ENCODE peak calls at places on chromosomes 11 and 22, in six cellular contexts. V, M, K, F, B and Z are unnamed samples.

GRCh38 chr11:124278261-124278660 is 22.1 kb downstream of the OR8G5 start:
- DNase-seq in M (no peak), B (peak; percentile 27), V (no peak), K (no peak), F (no peak), Z (no peak)

GRCh38 chr11:131618203-131618602 is 247.8 kb downstream of the NTM start:
- DNase-seq in B (no peak), F (no peak), M (no peak), V (no peak), K (no peak), Z (no peak)

GRCh38 chr11:12693485-12694181 is 19.4 kb downstream of the TEAD1 start:
- DNase-seq in B (peak; percentile 99), V (no peak), K (peak; percentile 85), F (peak; percentile 64), M (no peak), Z (no peak)

GRCh38 chr11:8328848-8329330 is 65.2 kb upstream of the LMO1 start:
- DNase-seq in V (peak; percentile 47), F (peak; percentile 58), K (peak; percentile 84), M (peak; percentile 77), B (peak; percentile 96), Z (peak; percentile 83)

GRCh38 chr11:19869466-19869865 is 156.8 kb downstream of the NAV2 start:
- DNase-seq in M (no peak), B (no peak), K (no peak), V (no peak), F (peak; percentile 61), Z (no peak)

GRCh38 chr11:72696866-72697428 is 22.7 kb upstream of the PDE2A start:
- DNase-seq in K (no peak), M (no peak), B (peak; percentile 41), V (no peak), F (no peak), Z (no peak)

GRCh38 chr22:39130892-39131855 is 21.3 kb downstream of the CBX7 start:
- DNase-seq in V (no peak), B (no peak), M (no peak), F (no peak), K (no peak), Z (no peak)

GRCh38 chr11:113265343-113265742 is 49.0 kb upstream of the TTC12 start:
- DNase-seq in V (no peak), M (no peak), B (no peak), F (no peak), K (no peak), Z (no peak)

GRCh38 chr11:32713496-32713895 is 81.0 kb downstream of the CCDC73 start:
- DNase-seq in M (no peak), F (no peak), K (no peak), B (peak; percentile 49), V (peak; percentile 1), Z (no peak)

GRCh38 chr22:42418811-42419243 is 13.4 kb downstream of the NFAM1 start:
- DNase-seq in B (no peak), V (no peak), K (no peak), F (no peak), M (no peak), Z (no peak)

GRCh38 chr11:65968600-65969482 is 7.3 kb downstream of the SART1 start:
- DNase-seq in M (no peak), K (no peak), V (no peak), B (no peak), F (no peak), Z (no peak)

GRCh38 chr11:76236092-76237026 is 30.1 kb upstream of the WNT11 start:
- DNase-seq in V (no peak), F (peak; percentile 17), M (peak; percentile 59), K (no peak), B (peak; percentile 75), Z (peak; percentile 62)

GRCh38 chr11:96388891-96389603 is 665 bp downstream of the CCDC82 start:
- DNase-seq in M (no peak), V (no peak), K (peak; percentile 51), F (peak; percentile 55), B (peak; percentile 75), Z (peak; percentile 37)

GRCh38 chr11:68677432-68677831 is 6.9 kb upstream of the GAL start:
- DNase-seq in F (no peak), B (peak; percentile 91), V (no peak), K (no peak), M (no peak), Z (no peak)

GRCh38 chr11:41461057-41461681 is 1.7 kb upstream of the LRRC4C start:
- DNase-seq in V (no peak), K (no peak), M (no peak), F (no peak), B (peak; percentile 5), Z (no peak)

GRCh38 chr22:28442264-28442950 is 237.2 kb downstream of the TTC28 start:
- DNase-seq in F (no peak), V (peak; percentile 48), K (no peak), B (peak; percentile 79), M (peak; percentile 75), Z (peak; percentile 78)

GRCh38 chr11:45233121-45233803 is 52.9 kb downstream of the SYT13 start:
- DNase-seq in M (peak; percentile 61), B (peak; percentile 58), V (no peak), K (no peak), F (no peak), Z (peak; percentile 91)

GRCh38 chr11:35563413-35564245 is 38.2 kb upstream of the PAMR1 start:
- DNase-seq in M (no peak), B (no peak), K (no peak), V (no peak), F (no peak), Z (no peak)

GRCh38 chr11:2666828-2667570 is 32.8 kb downstream of the KCNQ1OT1 start:
- DNase-seq in V (no peak), M (peak; percentile 6), K (no peak), F (no peak), B (no peak), Z (no peak)

GRCh38 chr22:23067023-23067650 is 3.2 kb upstream of the GNAZ start:
- DNase-seq in V (no peak), K (no peak), B (no peak), F (no peak), M (peak; percentile 9), Z (no peak)

GRCh38 chr22:26921726-26922125 is 264.3 kb downstream of the MIAT start:
- DNase-seq in B (no peak), K (no peak), M (no peak), V (no peak), F (no peak), Z (no peak)

GRCh38 chr11:6734616-6735015 is 37.2 kb downstream of the OR2AG2 start:
- DNase-seq in K (no peak), F (no peak), B (no peak), V (no peak), M (no peak), Z (no peak)

GRCh38 chr22:42343136-42343484 is 72.7 kb upstream of the TCF20 start:
- DNase-seq in K (no peak), M (no peak), V (no peak), B (no peak), F (no peak), Z (peak; percentile 42)

GRCh38 chr11:134069996-134070845 is 1.3 kb downstream of the JAM3 start:
- DNase-seq in M (no peak), F (no peak), B (no peak), V (no peak), K (no peak), Z (no peak)

GRCh38 chr11:93251922-93252321 is 54.1 kb upstream of the SLC36A4 start:
- DNase-seq in V (no peak), B (no peak), M (no peak), K (no peak), F (no peak), Z (no peak)

GRCh38 chr11:78208257-78209165 is 19.8 kb downstream of the USP35 start:
- DNase-seq in B (no peak), K (no peak), M (no peak), F (no peak), V (no peak), Z (no peak)

GRCh38 chr22:22357024-22357868 is 112.7 kb downstream of the VPREB1 start:
- DNase-seq in M (peak; percentile 85), K (no peak), V (peak; percentile 90), F (peak; percentile 47), B (peak; percentile 80), Z (peak; percentile 82)